ENCODE peak calls at places on chromosomes 16 and 17, in eight cellular contexts. U is CD4-positive, CD25-positive, alpha-beta regulatory T cell; B is GM23338; H is naive thymus-derived CD4-positive, alpha-beta T cell; P is psoas muscle; I is K562; C is cardiac muscle cell; L is left ventricle myocardium inferior. T is an unnamed sample.

GRCh38 chr16:11089504-11090124 is 145.2 kb downstream of the CLEC16A start:
- DNase-seq in U (no peak), B (no peak), I (no peak), C (peak; percentile 68), P (no peak), L (no peak), H (no peak), T (no peak)

GRCh38 chr17:38725066-38725465 is 5.1 kb upstream of the CISD3 start:
- DNase-seq in U (no peak), H (no peak), I (no peak), C (no peak), P (no peak), B (no peak), L (no peak), T (no peak)

GRCh38 chr16:75341934-75342811 is 90.7 kb upstream of the BCAR1 start:
- DNase-seq in L (no peak), I (no peak), B (no peak), U (no peak), C (peak; percentile 56), H (no peak), P (no peak), T (peak; percentile 74)

GRCh38 chr17:72518810-72519597 is 398.2 kb downstream of the SOX9 start:
- DNase-seq in I (no peak), P (no peak), C (no peak), H (no peak), B (no peak), U (no peak), L (no peak), T (no peak)

GRCh38 chr16:88705746-88706287 is 391 bp downstream of the RNF166 start:
- DNase-seq in H (no peak), C (no peak), I (no peak), B (no peak), L (no peak), P (no peak), U (peak; percentile 22), T (no peak)

GRCh38 chr16:25716186-25716585 is 24.4 kb downstream of the HS3ST4 start:
- DNase-seq in B (peak; percentile 66), P (no peak), C (no peak), L (no peak), U (no peak), H (no peak), I (no peak), T (no peak)

GRCh38 chr17:41736983-41737679 is 2.7 kb upstream of the HAP1 start:
- DNase-seq in B (no peak), U (no peak), H (no peak), L (no peak), C (no peak), P (no peak), I (no peak), T (no peak)

GRCh38 chr16:6835941-6836340 is 496.7 kb upstream of the RBFOX1 start:
- DNase-seq in P (no peak), I (no peak), C (no peak), L (no peak), U (no peak), B (no peak), H (no peak), T (peak; percentile 7)

GRCh38 chr17:7444682-7445010 is 215 bp upstream of the CHRNB1 start:
- DNase-seq in B (no peak), U (no peak), C (no peak), H (no peak), I (no peak), L (no peak), P (no peak), T (no peak)

GRCh38 chr16:2914233-2914632 is 2.5 kb downstream of the FLYWCH1 start:
- DNase-seq in P (no peak), H (no peak), L (no peak), I (no peak), C (no peak), B (peak; percentile 50), U (no peak), T (no peak)

GRCh38 chr17:28807925-28808641 is 34.5 kb downstream of the FAM222B start:
- DNase-seq in U (no peak), C (peak; percentile 87), P (no peak), B (no peak), L (no peak), I (no peak), H (no peak), T (no peak)

GRCh38 chr17:6775871-6776405 is at the start of gene FBXO39:
- DNase-seq in I (no peak), U (no peak), P (no peak), L (no peak), H (no peak), C (peak; percentile 24), B (peak; percentile 79), T (no peak)

GRCh38 chr17:1197379-1197778 is 17.6 kb upstream of the ABR start:
- DNase-seq in L (no peak), C (peak; percentile 91), H (no peak), P (peak; percentile 58), U (no peak), I (no peak), B (no peak), T (no peak)

GRCh38 chr16:83701494-83701893 is 106.3 kb upstream of the HSBP1 start:
- DNase-seq in H (no peak), L (no peak), I (peak; percentile 58), B (peak; percentile 90), C (peak; percentile 64), P (peak; percentile 31), U (no peak), T (no peak)

GRCh38 chr16:9311303-9311954 is 220.0 kb downstream of the HAPSTR1 start:
- DNase-seq in L (no peak), U (no peak), C (no peak), I (no peak), H (no peak), P (no peak), B (peak; percentile 73), T (no peak)

GRCh38 chr16:78742501-78743283 is 643.2 kb downstream of the WWOX start:
- DNase-seq in C (no peak), B (no peak), P (no peak), U (peak; percentile 70), L (no peak), H (peak; percentile 27), I (peak; percentile 13), T (no peak)

GRCh38 chr17:27524594-27524993 is 68.3 kb downstream of the KSR1 start:
- DNase-seq in B (no peak), I (no peak), L (no peak), P (no peak), U (no peak), H (no peak), C (no peak), T (no peak)

GRCh38 chr16:85947511-85948509 is 48.8 kb downstream of the IRF8 start:
- DNase-seq in C (no peak), H (no peak), L (no peak), I (no peak), P (no peak), B (no peak), U (no peak), T (no peak)

GRCh38 chr17:68431045-68431608 is 26.2 kb downstream of the WIPI1 start:
- DNase-seq in U (no peak), L (no peak), P (no peak), I (no peak), H (no peak), C (no peak), B (no peak), T (no peak)
- H3K36me3 ChIP-seq in U (peaks cover 13% of the 10 kb centered on the region), L (peaks cover 100% of the 10 kb centered on the region), P (peaks cover 97% of the 10 kb centered on the region), I (peaks cover 2% of the 10 kb centered on the region), H (no peaks in the 10 kb centered on the region), C (peaks cover 8% of the 10 kb centered on the region), B (no peaks in the 10 kb centered on the region), T (peaks cover 4% of the 10 kb centered on the region)

GRCh38 chr16:1424028-1424427 is 3.5 kb upstream of the UQCC4 start:
- DNase-seq in U (no peak), C (no peak), L (no peak), B (no peak), I (no peak), P (no peak), H (no peak), T (no peak)
- H3K27me3 ChIP-seq in U (no peaks in the 10 kb centered on the region), C (no peaks in the 10 kb centered on the region), L (no peaks in the 10 kb centered on the region), B (no peaks in the 10 kb centered on the region), I (no peaks in the 10 kb centered on the region), P (no peaks in the 10 kb centered on the region), H (no peaks in the 10 kb centered on the region), T (no peaks in the 10 kb centered on the region)

DNA sequence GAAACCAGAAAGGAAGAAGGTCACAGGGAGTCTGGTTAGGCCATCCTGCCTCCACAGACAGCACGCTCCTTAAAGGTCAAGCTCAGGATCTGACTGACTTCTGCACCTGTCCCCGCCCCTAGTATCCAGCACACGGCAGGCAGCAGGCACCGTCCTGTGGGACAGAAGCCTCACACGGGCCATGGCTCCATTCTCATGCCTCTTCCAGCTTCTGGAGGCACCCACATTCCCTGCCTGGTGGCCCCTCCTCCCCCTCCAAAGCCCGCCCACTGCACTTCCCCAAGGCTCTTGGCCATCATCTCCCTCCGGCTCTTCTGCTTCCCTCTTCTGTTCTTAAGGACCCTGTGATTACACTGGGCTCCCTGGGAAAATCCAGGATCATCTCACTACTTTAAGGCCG is 3.6 kb downstream of the CANT1 start:
- DNase-seq in L (no peak), P (no peak), I (peak; percentile 11), U (no peak), H (no peak), B (no peak), C (no peak), T (no peak)
- H3K4me3 ChIP-seq in L (no peak overlapping the region), P (no peak overlapping the region), I (no peak overlapping the region), U (no peak overlapping the region), H (no peak overlapping the region), B (no peak overlapping the region), C (no peak overlapping the region), T (no peak overlapping the region)

GRCh38 chr17:75241143-75241430 is 20.3 kb downstream of the GGA3 start:
- DNase-seq in B (no peak), L (no peak), I (no peak), U (no peak), H (no peak), P (peak; percentile 60), C (peak; percentile 62), T (no peak)

GRCh38 chr17:75238684-75239191 is 22.7 kb downstream of the GGA3 start:
- DNase-seq in H (peak; percentile 41), C (peak; percentile 77), I (peak; percentile 74), P (peak; percentile 54), U (peak; percentile 62), B (peak; percentile 88), L (no peak), T (peak; percentile 25)

GRCh38 chr17:75240394-75241142 is 20.8 kb downstream of the GGA3 start:
- DNase-seq in B (peak; percentile 90), U (peak; percentile 17), H (no peak), I (peak; percentile 88), P (peak; percentile 53), L (no peak), C (peak; percentile 40), T (no peak)

GRCh38 chr17:75239214-75239613 is 22.2 kb downstream of the GGA3 start:
- DNase-seq in B (no peak), C (no peak), H (no peak), I (no peak), U (no peak), L (no peak), P (no peak), T (no peak)

DNA sequence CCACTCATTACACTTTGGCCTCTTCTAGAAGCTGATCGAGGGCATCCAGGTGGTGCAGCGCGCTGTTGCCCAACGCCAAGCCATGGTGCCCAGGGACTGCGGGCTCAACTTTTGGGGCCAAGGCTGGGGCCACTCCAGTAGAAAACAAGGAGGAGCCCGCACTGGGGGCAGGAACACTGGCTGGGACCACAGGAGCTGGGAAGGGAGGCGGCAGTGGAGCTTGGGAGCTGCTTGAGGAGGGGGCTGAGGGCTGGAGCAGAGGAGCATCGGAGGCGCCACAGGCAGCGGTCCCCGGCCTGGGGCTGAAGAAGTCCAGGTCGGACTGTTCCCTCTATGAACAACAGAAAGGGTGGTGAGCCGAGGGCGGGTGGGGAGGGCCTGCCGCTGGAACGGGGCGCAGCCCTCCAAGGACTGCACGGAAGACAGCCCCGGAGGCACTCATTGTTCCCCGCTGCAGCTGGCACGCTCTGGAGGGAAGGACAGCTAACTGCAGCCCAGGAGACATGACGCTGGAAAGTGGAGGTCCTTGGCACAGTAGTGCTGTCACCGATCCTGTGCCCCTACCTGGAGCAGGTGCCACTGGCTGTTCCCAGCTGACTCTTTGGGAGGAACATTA is 21.5 kb downstream of the GGA3 start:
- DNase-seq in I (no peak), U (no peak), H (no peak), P (no peak), B (no peak), C (no peak), L (no peak), T (no peak)
- H3K36me3 ChIP-seq in I (peaks cover 98% of the 10 kb centered on the region), U (peaks cover 85% of the 10 kb centered on the region), H (peaks cover 98% of the 10 kb centered on the region), P (peaks cover 100% of the 10 kb centered on the region), B (peaks cover 20% of the 10 kb centered on the region), C (peaks cover 34% of the 10 kb centered on the region), L (peaks cover 98% of the 10 kb centered on the region), T (peaks cover 3% of the 10 kb centered on the region)

T was measured in kidney epithelial cell.